ENCODE peak calls at places on chromosome 22, in eight cellular contexts. One of them, this sample, is unnamed.

GRCh38 chr22:30290679-30291333 is 1.5 kb upstream of the CASTOR1 start:
- DNase-seq in right atrium auricular region: peak
- DNase-seq in T-helper 2 cell: no peak
- DNase-seq in glomerular endothelial cell: peak
- DNase-seq in RPMI7951: peak
- DNase-seq in NT2/D1: no peak
- DNase-seq in occipital lobe: peak
- DNase-seq in NCI-H524 treated with DMSO at 0.1 percent for 48 hours: no peak
- DNase-seq in this sample: no peak

GRCh38 chr22:36422287-36423014 is 34.7 kb upstream of the MYH9 start:
- DNase-seq in right atrium auricular region: no peak
- DNase-seq in occipital lobe: no peak
- DNase-seq in T-helper 2 cell: no peak
- DNase-seq in NT2/D1: no peak
- DNase-seq in glomerular endothelial cell: no peak
- DNase-seq in NCI-H524 treated with DMSO at 0.1 percent for 48 hours: no peak
- DNase-seq in RPMI7951: no peak
- DNase-seq in this sample: no peak

GRCh38 chr22:36991220-36991619 is 28.0 kb downstream of the TST start:
- DNase-seq in right atrium auricular region: no peak
- DNase-seq in NT2/D1: no peak
- DNase-seq in T-helper 2 cell: no peak
- DNase-seq in NCI-H524 treated with DMSO at 0.1 percent for 48 hours: no peak
- DNase-seq in occipital lobe: no peak
- DNase-seq in RPMI7951: no peak
- DNase-seq in glomerular endothelial cell: no peak
- DNase-seq in this sample: no peak

GRCh38 chr22:35540600-35541253 is at the start of gene RASD2:
- DNase-seq in right atrium auricular region: no peak
- DNase-seq in glomerular endothelial cell: no peak
- DNase-seq in NCI-H524 treated with DMSO at 0.1 percent for 48 hours: no peak
- DNase-seq in occipital lobe: peak
- DNase-seq in NT2/D1: no peak
- DNase-seq in RPMI7951: peak
- DNase-seq in T-helper 2 cell: peak
- DNase-seq in this sample: no peak

GRCh38 chr22:43197271-43197941 is 10.5 kb upstream of the TTLL12 start:
- DNase-seq in occipital lobe: no peak
- DNase-seq in glomerular endothelial cell: no peak
- DNase-seq in NT2/D1: no peak
- DNase-seq in right atrium auricular region: no peak
- DNase-seq in RPMI7951: peak
- DNase-seq in NCI-H524 treated with DMSO at 0.1 percent for 48 hours: no peak
- DNase-seq in T-helper 2 cell: no peak
- DNase-seq in this sample: no peak

GRCh38 chr22:45602004-45602733 is 69.5 kb upstream of the ATXN10 start:
- DNase-seq in glomerular endothelial cell: no peak
- DNase-seq in occipital lobe: no peak
- DNase-seq in RPMI7951: no peak
- DNase-seq in NT2/D1: no peak
- DNase-seq in NCI-H524 treated with DMSO at 0.1 percent for 48 hours: no peak
- DNase-seq in T-helper 2 cell: no peak
- DNase-seq in right atrium auricular region: no peak
- DNase-seq in this sample: no peak

GRCh38 chr22:22682807-22683667 is 38.6 kb downstream of the GGTLC2 start:
- DNase-seq in RPMI7951: no peak
- DNase-seq in T-helper 2 cell: no peak
- DNase-seq in NT2/D1: no peak
- DNase-seq in glomerular endothelial cell: no peak
- DNase-seq in occipital lobe: no peak
- DNase-seq in NCI-H524 treated with DMSO at 0.1 percent for 48 hours: no peak
- DNase-seq in right atrium auricular region: no peak
- DNase-seq in this sample: no peak

GRCh38 chr22:38865201-38866023 is 6.6 kb downstream of the CBX6 start:
- DNase-seq in T-helper 2 cell: no peak
- DNase-seq in RPMI7951: no peak
- DNase-seq in right atrium auricular region: no peak
- DNase-seq in NT2/D1: no peak
- DNase-seq in occipital lobe: no peak
- DNase-seq in NCI-H524 treated with DMSO at 0.1 percent for 48 hours: no peak
- DNase-seq in glomerular endothelial cell: no peak
- DNase-seq in this sample: no peak

GRCh38 chr22:40819741-40820140 is 595 bp upstream of the SLC25A17 start:
- DNase-seq in occipital lobe: no peak
- DNase-seq in RPMI7951: peak
- DNase-seq in right atrium auricular region: no peak
- DNase-seq in glomerular endothelial cell: no peak
- DNase-seq in T-helper 2 cell: no peak
- DNase-seq in NCI-H524 treated with DMSO at 0.1 percent for 48 hours: peak
- DNase-seq in NT2/D1: no peak
- DNase-seq in this sample: no peak

GRCh38 chr22:29587938-29588699 is 7.2 kb upstream of the NIPSNAP1 start:
- DNase-seq in NCI-H524 treated with DMSO at 0.1 percent for 48 hours: no peak
- DNase-seq in NT2/D1: no peak
- DNase-seq in glomerular endothelial cell: no peak
- DNase-seq in T-helper 2 cell: no peak
- DNase-seq in occipital lobe: no peak
- DNase-seq in RPMI7951: peak
- DNase-seq in right atrium auricular region: no peak
- DNase-seq in this sample: no peak

GRCh38 chr22:42399315-42400271 is 32.6 kb downstream of the NFAM1 start:
- DNase-seq in NT2/D1: no peak
- DNase-seq in glomerular endothelial cell: no peak
- DNase-seq in RPMI7951: peak
- DNase-seq in NCI-H524 treated with DMSO at 0.1 percent for 48 hours: peak
- DNase-seq in occipital lobe: no peak
- DNase-seq in T-helper 2 cell: no peak
- DNase-seq in right atrium auricular region: no peak
- DNase-seq in this sample: peak

GRCh38 chr22:29840498-29840897 is 2.4 kb upstream of the ASCC2 start:
- DNase-seq in occipital lobe: no peak
- DNase-seq in NCI-H524 treated with DMSO at 0.1 percent for 48 hours: no peak
- DNase-seq in T-helper 2 cell: no peak
- DNase-seq in NT2/D1: no peak
- DNase-seq in glomerular endothelial cell: no peak
- DNase-seq in RPMI7951: no peak
- DNase-seq in right atrium auricular region: no peak
- DNase-seq in this sample: no peak

GRCh38 chr22:20956258-20957117 is 10.6 kb upstream of the AIFM3 start:
- DNase-seq in occipital lobe: no peak
- DNase-seq in glomerular endothelial cell: no peak
- DNase-seq in T-helper 2 cell: no peak
- DNase-seq in right atrium auricular region: no peak
- DNase-seq in RPMI7951: no peak
- DNase-seq in NT2/D1: peak
- DNase-seq in NCI-H524 treated with DMSO at 0.1 percent for 48 hours: no peak
- DNase-seq in this sample: no peak

GRCh38 chr22:19903031-19903430 is 38.5 kb upstream of the COMT start:
- DNase-seq in occipital lobe: no peak
- DNase-seq in T-helper 2 cell: no peak
- DNase-seq in RPMI7951: no peak
- DNase-seq in NT2/D1: no peak
- DNase-seq in glomerular endothelial cell: no peak
- DNase-seq in NCI-H524 treated with DMSO at 0.1 percent for 48 hours: no peak
- DNase-seq in right atrium auricular region: no peak
- DNase-seq in this sample: no peak

GRCh38 chr22:49086606-49087157 is 741.0 kb downstream of the BRD1 start:
- DNase-seq in NT2/D1: no peak
- DNase-seq in T-helper 2 cell: no peak
- DNase-seq in right atrium auricular region: no peak
- DNase-seq in RPMI7951: no peak
- DNase-seq in glomerular endothelial cell: no peak
- DNase-seq in NCI-H524 treated with DMSO at 0.1 percent for 48 hours: no peak
- DNase-seq in occipital lobe: no peak
- DNase-seq in this sample: no peak

GRCh38 chr22:17946691-17947367 is 77.5 kb downstream of the MICAL3 start:
- DNase-seq in occipital lobe: no peak
- DNase-seq in right atrium auricular region: no peak
- DNase-seq in T-helper 2 cell: no peak
- DNase-seq in NT2/D1: no peak
- DNase-seq in glomerular endothelial cell: no peak
- DNase-seq in RPMI7951: no peak
- DNase-seq in NCI-H524 treated with DMSO at 0.1 percent for 48 hours: no peak
- DNase-seq in this sample: no peak

GRCh38 chr22:38572065-38572464 is 2.1 kb upstream of the DMC1 start:
- DNase-seq in NT2/D1: no peak
- DNase-seq in T-helper 2 cell: no peak
- DNase-seq in right atrium auricular region: no peak
- DNase-seq in glomerular endothelial cell: peak
- DNase-seq in NCI-H524 treated with DMSO at 0.1 percent for 48 hours: no peak
- DNase-seq in occipital lobe: no peak
- DNase-seq in RPMI7951: peak
- DNase-seq in this sample: peak

GRCh38 chr22:24051568-24051967 is 40.5 kb downstream of the CABIN1 start:
- DNase-seq in glomerular endothelial cell: no peak
- DNase-seq in right atrium auricular region: peak
- DNase-seq in NCI-H524 treated with DMSO at 0.1 percent for 48 hours: no peak
- DNase-seq in NT2/D1: no peak
- DNase-seq in T-helper 2 cell: no peak
- DNase-seq in RPMI7951: no peak
- DNase-seq in occipital lobe: no peak
- DNase-seq in this sample: no peak

GRCh38 chr22:29621761-29622526 is 18.5 kb downstream of the NF2 start:
- DNase-seq in RPMI7951: peak
- DNase-seq in T-helper 2 cell: no peak
- DNase-seq in NCI-H524 treated with DMSO at 0.1 percent for 48 hours: no peak
- DNase-seq in NT2/D1: no peak
- DNase-seq in occipital lobe: no peak
- DNase-seq in right atrium auricular region: no peak
- DNase-seq in glomerular endothelial cell: peak
- DNase-seq in this sample: no peak

GRCh38 chr22:46467006-46467405 is 70.4 kb downstream of the CELSR1 start:
- DNase-seq in NT2/D1: no peak
- DNase-seq in RPMI7951: no peak
- DNase-seq in right atrium auricular region: no peak
- DNase-seq in glomerular endothelial cell: no peak
- DNase-seq in NCI-H524 treated with DMSO at 0.1 percent for 48 hours: no peak
- DNase-seq in occipital lobe: no peak
- DNase-seq in T-helper 2 cell: no peak
- DNase-seq in this sample: no peak

GRCh38 chr22:24333301-24333700 is 62.7 kb downstream of the SPECC1L start:
- DNase-seq in RPMI7951: peak
- DNase-seq in T-helper 2 cell: no peak
- DNase-seq in NT2/D1: no peak
- DNase-seq in NCI-H524 treated with DMSO at 0.1 percent for 48 hours: no peak
- DNase-seq in right atrium auricular region: no peak
- DNase-seq in occipital lobe: no peak
- DNase-seq in glomerular endothelial cell: no peak
- DNase-seq in this sample: no peak

GRCh38 chr22:19974233-19974861 is 32.7 kb upstream of the TXNRD2 start:
- DNase-seq in glomerular endothelial cell: no peak
- DNase-seq in T-helper 2 cell: no peak
- DNase-seq in NT2/D1: peak
- DNase-seq in NCI-H524 treated with DMSO at 0.1 percent for 48 hours: peak
- DNase-seq in occipital lobe: peak
- DNase-seq in right atrium auricular region: no peak
- DNase-seq in RPMI7951: peak
- DNase-seq in this sample: peak

GRCh38 chr22:50059185-50059880 is 1.2 kb upstream of the TTLL8 start:
- DNase-seq in glomerular endothelial cell: no peak
- DNase-seq in right atrium auricular region: no peak
- DNase-seq in RPMI7951: peak
- DNase-seq in NCI-H524 treated with DMSO at 0.1 percent for 48 hours: no peak
- DNase-seq in NT2/D1: peak
- DNase-seq in T-helper 2 cell: no peak
- DNase-seq in occipital lobe: no peak
- DNase-seq in this sample: no peak

GRCh38 chr22:38452373-38453064 is 2.5 kb downstream of the KCNJ4 start:
- DNase-seq in glomerular endothelial cell: no peak
- DNase-seq in right atrium auricular region: peak
- DNase-seq in T-helper 2 cell: no peak
- DNase-seq in NCI-H524 treated with DMSO at 0.1 percent for 48 hours: no peak
- DNase-seq in RPMI7951: no peak
- DNase-seq in NT2/D1: no peak
- DNase-seq in occipital lobe: peak
- DNase-seq in this sample: no peak

GRCh38 chr22:39151329-39151975 is 1.0 kb downstream of the CBX7 start:
- DNase-seq in occipital lobe: no peak
- DNase-seq in right atrium auricular region: no peak
- DNase-seq in NT2/D1: no peak
- DNase-seq in T-helper 2 cell: no peak
- DNase-seq in RPMI7951: no peak
- DNase-seq in glomerular endothelial cell: no peak
- DNase-seq in NCI-H524 treated with DMSO at 0.1 percent for 48 hours: no peak
- DNase-seq in this sample: no peak

GRCh38 chr22:46092646-46093410 is 57.5 kb upstream of the PPARA start:
- DNase-seq in NCI-H524 treated with DMSO at 0.1 percent for 48 hours: no peak
- DNase-seq in RPMI7951: no peak
- DNase-seq in right atrium auricular region: no peak
- DNase-seq in occipital lobe: no peak
- DNase-seq in glomerular endothelial cell: no peak
- DNase-seq in T-helper 2 cell: no peak
- DNase-seq in NT2/D1: no peak
- DNase-seq in this sample: no peak

GRCh38 chr22:40597541-40598453 is 38.7 kb downstream of the MRTFA start:
- DNase-seq in glomerular endothelial cell: no peak
- DNase-seq in T-helper 2 cell: no peak
- DNase-seq in RPMI7951: no peak
- DNase-seq in NT2/D1: no peak
- DNase-seq in right atrium auricular region: no peak
- DNase-seq in NCI-H524 treated with DMSO at 0.1 percent for 48 hours: no peak
- DNase-seq in occipital lobe: no peak
- DNase-seq in this sample: no peak

GRCh38 chr22:20216863-20217499 is 51.1 kb downstream of the RTN4R start:
- DNase-seq in NT2/D1: no peak
- DNase-seq in occipital lobe: no peak
- DNase-seq in T-helper 2 cell: no peak
- DNase-seq in NCI-H524 treated with DMSO at 0.1 percent for 48 hours: no peak
- DNase-seq in RPMI7951: no peak
- DNase-seq in glomerular endothelial cell: no peak
- DNase-seq in right atrium auricular region: no peak
- DNase-seq in this sample: no peak

GRCh38 chr22:36409911-36410756 is 22.4 kb upstream of the MYH9 start:
- DNase-seq in right atrium auricular region: peak
- DNase-seq in T-helper 2 cell: peak
- DNase-seq in RPMI7951: no peak
- DNase-seq in glomerular endothelial cell: no peak
- DNase-seq in NCI-H524 treated with DMSO at 0.1 percent for 48 hours: peak
- DNase-seq in occipital lobe: peak
- DNase-seq in NT2/D1: peak
- DNase-seq in this sample: peak

GRCh38 chr22:41181349-41182241 is 23.5 kb upstream of the L3MBTL2 start:
- DNase-seq in right atrium auricular region: no peak
- DNase-seq in glomerular endothelial cell: peak
- DNase-seq in NT2/D1: no peak
- DNase-seq in NCI-H524 treated with DMSO at 0.1 percent for 48 hours: no peak
- DNase-seq in T-helper 2 cell: no peak
- DNase-seq in occipital lobe: no peak
- DNase-seq in RPMI7951: peak
- DNase-seq in this sample: no peak

GRCh38 chr22:43888740-43889139 is 3.1 kb downstream of the PNPLA5 start:
- DNase-seq in glomerular endothelial cell: no peak
- DNase-seq in right atrium auricular region: no peak
- DNase-seq in T-helper 2 cell: no peak
- DNase-seq in RPMI7951: no peak
- DNase-seq in NT2/D1: no peak
- DNase-seq in NCI-H524 treated with DMSO at 0.1 percent for 48 hours: no peak
- DNase-seq in occipital lobe: no peak
- DNase-seq in this sample: no peak

This sample was measured in NCI-H1930.